ENCODE peak calls at places on chromosomes 4 and X, in seven cellular contexts. F is hepatic stellate cell, J is T-helper 22 cell, Y is lung, U is naive B cell, C is AG09309, I is GM23248. W is an unnamed sample.

GRCh38 chr4:86307432-86307831 is 52.4 kb downstream of the MAPK10 start:
- DNase-seq in C (no peak), I (peak; percentile 62), Y (no peak), U (no peak), J (no peak), F (no peak), W (no peak)

GRCh38 chrX:134692990-134693389 is 34.7 kb upstream of the PLAC1 start:
- DNase-seq in F (peak; percentile 9), C (no peak), Y (no peak), J (no peak), I (peak; percentile 72), U (no peak), W (no peak)

GRCh38 chrX:48493890-48494364 is 14.9 kb upstream of the PORCN start:
- DNase-seq in Y (no peak), C (no peak), U (no peak), I (peak; percentile 70), J (no peak), F (no peak), W (peak; percentile 47)

GRCh38 chrX:150451953-150452352 is 88.8 kb downstream of the MAMLD1 start:
- DNase-seq in C (no peak), Y (peak; percentile 23), U (no peak), J (no peak), I (no peak), F (no peak), W (no peak)

GRCh38 chrX:77962068-77962902 is 7.2 kb downstream of the PGAM4 start:
- DNase-seq in F (no peak), J (no peak), C (no peak), U (no peak), Y (no peak), I (no peak), W (no peak)

GRCh38 chr4:185179488-185179887 is 24.3 kb downstream of the CFAP97 start:
- DNase-seq in J (no peak), C (no peak), I (no peak), U (no peak), F (no peak), Y (no peak), W (no peak)

GRCh38 chr4:2269206-2269531 is 7.3 kb upstream of the MXD4 start:
- DNase-seq in J (no peak), F (no peak), I (no peak), U (no peak), C (no peak), Y (no peak), W (no peak)

GRCh38 chr4:37549003-37549402 is 137.2 kb downstream of the RELL1 start:
- DNase-seq in Y (no peak), C (peak; percentile 34), U (no peak), I (peak; percentile 52), J (no peak), F (no peak), W (no peak)

GRCh38 chrX:103552236-103552635 is 32.9 kb upstream of the RAB40A start:
- DNase-seq in I (no peak), U (no peak), J (no peak), F (no peak), C (no peak), Y (no peak), W (no peak)

GRCh38 chr4:149166886-149167285 is 648.8 kb downstream of the IQCM start:
- DNase-seq in F (no peak), U (no peak), C (no peak), J (no peak), I (peak; percentile 31), Y (no peak), W (no peak)

GRCh38 chr4:107640157-107640556 is 79.9 kb downstream of the PAPSS1 start:
- DNase-seq in F (no peak), U (no peak), C (no peak), J (no peak), Y (no peak), I (peak; percentile 6), W (no peak)

GRCh38 chr4:60020389-60020788 is 1179.7 kb upstream of the ADGRL3 start:
- DNase-seq in I (no peak), J (no peak), F (no peak), U (no peak), Y (no peak), C (no peak), W (no peak)

GRCh38 chrX:124392794-124393193 is 46.4 kb downstream of the SH2D1A start:
- DNase-seq in C (no peak), I (no peak), Y (no peak), J (no peak), U (no peak), F (no peak), W (no peak)

GRCh38 chr4:67575232-67575888 is 16.8 kb downstream of the STAP1 start:
- DNase-seq in U (peak; percentile 77), Y (no peak), F (no peak), I (no peak), J (no peak), C (no peak), W (no peak)

GRCh38 chrX:133699023-133699728 is 283.9 kb upstream of the GPC4 start:
- DNase-seq in U (no peak), I (no peak), F (no peak), C (no peak), Y (no peak), J (no peak), W (no peak)

GRCh38 chr4:73718375-73719373 is 21.7 kb upstream of the CXCL8 start:
- DNase-seq in U (no peak), Y (no peak), J (no peak), I (peak; percentile 72), C (no peak), F (no peak), W (no peak)

GRCh38 chr4:42768125-42768748 is 111.3 kb upstream of the ATP8A1 start:
- DNase-seq in J (no peak), Y (no peak), I (no peak), U (no peak), C (no peak), F (no peak), W (no peak)

GRCh38 chr4:33369366-33369899 is 2649.3 kb downstream of the PCDH7 start:
- DNase-seq in I (peak; percentile 58), C (peak; percentile 31), Y (no peak), J (no peak), U (no peak), F (no peak), W (no peak)

GRCh38 chrX:12948495-12948894 is 26.4 kb upstream of the TMSB4X start:
- DNase-seq in C (no peak), U (no peak), Y (no peak), I (no peak), F (no peak), J (no peak), W (no peak)

GRCh38 chrX:1468250-1468772 is 15.6 kb upstream of the ASMTL start:
- DNase-seq in F (no peak), U (peak; percentile 81), J (peak; percentile 80), Y (peak; percentile 27), C (peak; percentile 31), I (peak; percentile 70), W (peak; percentile 50)

GRCh38 chr4:71052034-71052433 is 58.6 kb downstream of the DCK start:
- DNase-seq in C (no peak), F (no peak), Y (no peak), U (no peak), I (no peak), J (no peak), W (no peak)

GRCh38 chr4:102574317-102574716 is 73.2 kb downstream of the NFKB1 start:
- DNase-seq in J (no peak), U (no peak), Y (no peak), F (peak; percentile 33), C (no peak), I (no peak), W (no peak)

W was measured in stomach.